ENCODE peak calls at places on chromosomes 4 and X, in nine cellular contexts. One of them, this sample, is unnamed.

GRCh38 chr4:38313999-38314561 is 349.9 kb upstream of the KLF3 start:
- DNase-seq in GM23338: no peak
- DNase-seq in pancreas: no peak
- DNase-seq in colonic mucosa: peak; percentile 75
- DNase-seq in right atrium auricular region: no peak
- DNase-seq in neuronal stem cell: no peak
- DNase-seq in small intestine: peak; percentile 89
- DNase-seq in PC-9: no peak
- DNase-seq in mesendoderm: no peak
- DNase-seq in this sample: no peak

GRCh38 chr4:186144180-186144579 is 39.7 kb downstream of the FAM149A start:
- DNase-seq in GM23338: peak; percentile 53
- DNase-seq in pancreas: no peak
- DNase-seq in colonic mucosa: peak; percentile 27
- DNase-seq in right atrium auricular region: peak; percentile 62
- DNase-seq in neuronal stem cell: peak; percentile 15
- DNase-seq in small intestine: peak; percentile 29
- DNase-seq in PC-9: no peak
- DNase-seq in mesendoderm: peak; percentile 59
- DNase-seq in this sample: peak; percentile 54

GRCh38 chrX:115226929-115227328 is 7.0 kb downstream of the LRCH2 start:
- DNase-seq in GM23338: peak; percentile 63
- DNase-seq in pancreas: no peak
- DNase-seq in colonic mucosa: no peak
- DNase-seq in right atrium auricular region: no peak
- DNase-seq in neuronal stem cell: peak; percentile 1
- DNase-seq in small intestine: no peak
- DNase-seq in PC-9: peak; percentile 63
- DNase-seq in mesendoderm: peak; percentile 65
- DNase-seq in this sample: peak; percentile 29

GRCh38 chr4:165294907-165295306 is 32.6 kb upstream of the MSMO1 start:
- DNase-seq in GM23338: peak; percentile 18
- DNase-seq in pancreas: no peak
- DNase-seq in colonic mucosa: no peak
- DNase-seq in right atrium auricular region: no peak
- DNase-seq in neuronal stem cell: no peak
- DNase-seq in small intestine: no peak
- DNase-seq in PC-9: no peak
- DNase-seq in mesendoderm: no peak
- DNase-seq in this sample: no peak

GRCh38 chrX:45778621-45779020 is 577.9 kb upstream of the DIPK2B start:
- DNase-seq in GM23338: no peak
- DNase-seq in pancreas: no peak
- DNase-seq in colonic mucosa: no peak
- DNase-seq in right atrium auricular region: no peak
- DNase-seq in neuronal stem cell: no peak
- DNase-seq in small intestine: no peak
- DNase-seq in PC-9: no peak
- DNase-seq in mesendoderm: no peak
- DNase-seq in this sample: no peak

GRCh38 chrX:110159865-110160264 is 157.0 kb downstream of the TMEM164 start:
- DNase-seq in GM23338: no peak
- DNase-seq in pancreas: no peak
- DNase-seq in colonic mucosa: no peak
- DNase-seq in right atrium auricular region: no peak
- DNase-seq in neuronal stem cell: no peak
- DNase-seq in small intestine: no peak
- DNase-seq in PC-9: no peak
- DNase-seq in mesendoderm: no peak
- DNase-seq in this sample: peak; percentile 36

GRCh38 chr4:40214038-40214437 is 17.2 kb downstream of the RHOH start:
- DNase-seq in GM23338: no peak
- DNase-seq in pancreas: no peak
- DNase-seq in colonic mucosa: no peak
- DNase-seq in right atrium auricular region: no peak
- DNase-seq in neuronal stem cell: no peak
- DNase-seq in small intestine: no peak
- DNase-seq in PC-9: no peak
- DNase-seq in mesendoderm: no peak
- DNase-seq in this sample: no peak

GRCh38 chr4:107304699-107305286 is 268.7 kb upstream of the DKK2 start:
- DNase-seq in GM23338: no peak
- DNase-seq in pancreas: no peak
- DNase-seq in colonic mucosa: no peak
- DNase-seq in right atrium auricular region: no peak
- DNase-seq in neuronal stem cell: peak; percentile 6
- DNase-seq in small intestine: no peak
- DNase-seq in PC-9: no peak
- DNase-seq in mesendoderm: no peak
- DNase-seq in this sample: no peak

GRCh38 chrX:150692296-150692695 is 900 bp upstream of the MTMR1 start:
- DNase-seq in GM23338: no peak
- DNase-seq in pancreas: no peak
- DNase-seq in colonic mucosa: no peak
- DNase-seq in right atrium auricular region: no peak
- DNase-seq in neuronal stem cell: no peak
- DNase-seq in small intestine: no peak
- DNase-seq in PC-9: no peak
- DNase-seq in mesendoderm: no peak
- DNase-seq in this sample: no peak

GRCh38 chrX:72002886-72003285 is 92.2 kb downstream of the NHSL2 start:
- DNase-seq in GM23338: no peak
- DNase-seq in pancreas: no peak
- DNase-seq in colonic mucosa: no peak
- DNase-seq in right atrium auricular region: no peak
- DNase-seq in neuronal stem cell: no peak
- DNase-seq in small intestine: no peak
- DNase-seq in PC-9: no peak
- DNase-seq in mesendoderm: no peak
- DNase-seq in this sample: peak; percentile 22

GRCh38 chr4:76504613-76505465 is 69.8 kb downstream of the SHROOM3 start:
- DNase-seq in GM23338: peak; percentile 79
- DNase-seq in pancreas: no peak
- DNase-seq in colonic mucosa: no peak
- DNase-seq in right atrium auricular region: no peak
- DNase-seq in neuronal stem cell: no peak
- DNase-seq in small intestine: peak; percentile 63
- DNase-seq in PC-9: no peak
- DNase-seq in mesendoderm: peak; percentile 62
- DNase-seq in this sample: peak; percentile 65

GRCh38 chr4:84855774-84856173 is 110.7 kb downstream of the WDFY3 start:
- DNase-seq in GM23338: no peak
- DNase-seq in pancreas: no peak
- DNase-seq in colonic mucosa: no peak
- DNase-seq in right atrium auricular region: no peak
- DNase-seq in neuronal stem cell: no peak
- DNase-seq in small intestine: no peak
- DNase-seq in PC-9: no peak
- DNase-seq in mesendoderm: no peak
- DNase-seq in this sample: no peak

GRCh38 chr4:41887821-41888699 is 47.2 kb upstream of the TMEM33 start:
- DNase-seq in GM23338: peak; percentile 65
- DNase-seq in pancreas: no peak
- DNase-seq in colonic mucosa: peak; percentile 35
- DNase-seq in right atrium auricular region: no peak
- DNase-seq in neuronal stem cell: no peak
- DNase-seq in small intestine: peak; percentile 39
- DNase-seq in PC-9: no peak
- DNase-seq in mesendoderm: peak; percentile 37
- DNase-seq in this sample: peak; percentile 56

GRCh38 chrX:128287693-128288092 is 235.5 kb upstream of the ACTRT1 start:
- DNase-seq in GM23338: no peak
- DNase-seq in pancreas: no peak
- DNase-seq in colonic mucosa: no peak
- DNase-seq in right atrium auricular region: no peak
- DNase-seq in neuronal stem cell: no peak
- DNase-seq in small intestine: no peak
- DNase-seq in PC-9: no peak
- DNase-seq in mesendoderm: no peak
- DNase-seq in this sample: no peak

GRCh38 chr4:53500552-53500951 is 90.7 kb downstream of the LNX1 start:
- DNase-seq in GM23338: no peak
- DNase-seq in pancreas: no peak
- DNase-seq in colonic mucosa: no peak
- DNase-seq in right atrium auricular region: no peak
- DNase-seq in neuronal stem cell: no peak
- DNase-seq in small intestine: no peak
- DNase-seq in PC-9: no peak
- DNase-seq in mesendoderm: no peak
- DNase-seq in this sample: no peak

GRCh38 chr4:179977378-179977777 is 2265.8 kb upstream of the TENM3 start:
- DNase-seq in GM23338: no peak
- DNase-seq in pancreas: no peak
- DNase-seq in colonic mucosa: no peak
- DNase-seq in right atrium auricular region: no peak
- DNase-seq in neuronal stem cell: no peak
- DNase-seq in small intestine: no peak
- DNase-seq in PC-9: no peak
- DNase-seq in mesendoderm: no peak
- DNase-seq in this sample: no peak

DNA sequence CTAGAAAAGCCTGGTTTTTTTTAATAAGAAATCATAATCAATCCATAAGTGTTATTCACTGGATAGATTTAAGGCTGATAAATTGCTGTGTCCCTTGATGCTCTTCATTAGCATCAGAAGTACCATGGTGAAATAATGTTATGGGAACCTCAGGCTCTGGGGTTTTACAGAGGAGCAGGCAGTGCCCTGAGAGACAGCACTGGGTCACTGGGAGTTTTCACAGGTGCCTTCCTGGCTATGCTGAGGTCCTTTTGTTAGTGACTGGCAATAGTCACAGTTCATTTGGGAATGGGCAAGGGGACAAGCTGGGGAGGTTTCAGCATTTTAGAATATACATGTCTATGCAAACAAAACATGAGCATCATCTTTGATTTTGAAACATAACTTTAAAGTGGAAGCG is 38.6 kb downstream of the ANK2 start:
- DNase-seq in GM23338: no peak
- DNase-seq in pancreas: no peak
- DNase-seq in colonic mucosa: no peak
- DNase-seq in right atrium auricular region: no peak
- DNase-seq in neuronal stem cell: no peak
- DNase-seq in small intestine: no peak
- DNase-seq in PC-9: no peak
- DNase-seq in mesendoderm: no peak
- DNase-seq in this sample: no peak
- H3K27ac ChIP-seq in GM23338: no peak overlapping the region
- H3K27ac ChIP-seq in pancreas: no peak overlapping the region
- H3K27ac ChIP-seq in colonic mucosa: no peak overlapping the region
- H3K27ac ChIP-seq in right atrium auricular region: no peak overlapping the region
- H3K27ac ChIP-seq in neuronal stem cell: no peak overlapping the region
- H3K27ac ChIP-seq in small intestine: no peak overlapping the region
- H3K27ac ChIP-seq in PC-9: no peak overlapping the region
- H3K27ac ChIP-seq in mesendoderm: no peak overlapping the region
- H3K27ac ChIP-seq in this sample: no peak overlapping the region

GRCh38 chrX:149255860-149256259 is 249.2 kb downstream of the IDS start:
- DNase-seq in GM23338: no peak
- DNase-seq in pancreas: no peak
- DNase-seq in colonic mucosa: no peak
- DNase-seq in right atrium auricular region: no peak
- DNase-seq in neuronal stem cell: no peak
- DNase-seq in small intestine: no peak
- DNase-seq in PC-9: no peak
- DNase-seq in mesendoderm: no peak
- DNase-seq in this sample: no peak
- H3K4me1 ChIP-seq in GM23338: no peaks in the 10 kb centered on the region
- H3K4me1 ChIP-seq in pancreas: no peaks in the 10 kb centered on the region
- H3K4me1 ChIP-seq in colonic mucosa: no peaks in the 10 kb centered on the region
- H3K4me1 ChIP-seq in right atrium auricular region: no peaks in the 10 kb centered on the region
- H3K4me1 ChIP-seq in neuronal stem cell: no peaks in the 10 kb centered on the region
- H3K4me1 ChIP-seq in small intestine: no peaks in the 10 kb centered on the region
- H3K4me1 ChIP-seq in PC-9: no peaks in the 10 kb centered on the region
- H3K4me1 ChIP-seq in mesendoderm: no peaks in the 10 kb centered on the region
- H3K4me1 ChIP-seq in this sample: no peaks in the 10 kb centered on the region

GRCh38 chrX:9339603-9340569 is 125.0 kb upstream of the TBL1X start:
- DNase-seq in GM23338: no peak
- DNase-seq in pancreas: no peak
- DNase-seq in colonic mucosa: no peak
- DNase-seq in right atrium auricular region: no peak
- DNase-seq in neuronal stem cell: no peak
- DNase-seq in small intestine: peak; percentile 24
- DNase-seq in PC-9: no peak
- DNase-seq in mesendoderm: no peak
- DNase-seq in this sample: peak; percentile 45

GRCh38 chrX:9340619-9341304 is 124.1 kb upstream of the TBL1X start:
- DNase-seq in GM23338: peak; percentile 27
- DNase-seq in pancreas: no peak
- DNase-seq in colonic mucosa: peak; percentile 37
- DNase-seq in right atrium auricular region: no peak
- DNase-seq in neuronal stem cell: no peak
- DNase-seq in small intestine: peak; percentile 6
- DNase-seq in PC-9: no peak
- DNase-seq in mesendoderm: peak; percentile 47
- DNase-seq in this sample: peak; percentile 59

GRCh38 chrX:9341305-9342201 is 123.3 kb upstream of the TBL1X start:
- DNase-seq in GM23338: peak; percentile 50
- DNase-seq in pancreas: no peak
- DNase-seq in colonic mucosa: peak; percentile 72
- DNase-seq in right atrium auricular region: peak; percentile 70
- DNase-seq in neuronal stem cell: peak; percentile 3
- DNase-seq in small intestine: peak; percentile 39
- DNase-seq in PC-9: peak; percentile 77
- DNase-seq in mesendoderm: peak; percentile 47
- DNase-seq in this sample: peak; percentile 89

GRCh38 chrX:9343971-9344370 is 120.9 kb upstream of the TBL1X start:
- DNase-seq in GM23338: no peak
- DNase-seq in pancreas: no peak
- DNase-seq in colonic mucosa: no peak
- DNase-seq in right atrium auricular region: no peak
- DNase-seq in neuronal stem cell: no peak
- DNase-seq in small intestine: no peak
- DNase-seq in PC-9: no peak
- DNase-seq in mesendoderm: no peak
- DNase-seq in this sample: no peak

DNA sequence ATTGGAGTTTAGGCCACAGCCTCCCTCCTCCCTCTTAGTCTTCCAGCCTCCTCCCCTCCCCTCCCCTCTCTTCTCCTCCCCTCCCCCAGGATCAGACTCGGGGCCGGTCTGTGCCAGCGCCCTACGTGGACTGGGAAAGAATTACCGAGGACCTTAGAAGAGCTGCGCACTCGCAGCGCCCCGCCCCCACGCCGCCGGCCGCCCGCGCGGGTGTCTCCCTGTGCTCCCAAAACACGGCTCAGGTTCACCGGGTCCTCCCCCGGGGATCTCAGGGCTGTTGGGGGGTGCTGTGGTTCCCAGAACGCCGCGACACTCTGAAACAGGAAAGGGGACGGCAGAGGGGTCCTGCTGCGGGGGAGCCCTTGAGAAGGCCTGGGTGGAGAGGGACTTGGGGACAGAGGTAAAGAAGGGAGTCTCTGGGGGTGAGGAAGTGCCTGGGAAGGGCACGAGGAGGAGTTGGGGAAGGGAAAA is 122.2 kb upstream of the TBL1X start:
- DNase-seq in GM23338: peak; percentile 84
- DNase-seq in pancreas: peak; percentile 83
- DNase-seq in colonic mucosa: peak; percentile 88
- DNase-seq in right atrium auricular region: peak; percentile 82
- DNase-seq in neuronal stem cell: peak; percentile 56
- DNase-seq in small intestine: peak; percentile 73
- DNase-seq in PC-9: peak; percentile 44
- DNase-seq in mesendoderm: peak; percentile 91
- DNase-seq in this sample: peak; percentile 84
- H3K27ac ChIP-seq in GM23338: no peak overlapping the region
- H3K27ac ChIP-seq in pancreas: no peak overlapping the region
- H3K27ac ChIP-seq in colonic mucosa: no peak overlapping the region
- H3K27ac ChIP-seq in right atrium auricular region: peak overlapping the region; percentile 43
- H3K27ac ChIP-seq in neuronal stem cell: no peak overlapping the region
- H3K27ac ChIP-seq in small intestine: no peak overlapping the region
- H3K27ac ChIP-seq in PC-9: no peak overlapping the region
- H3K27ac ChIP-seq in mesendoderm: no peak overlapping the region
- H3K27ac ChIP-seq in this sample: no peak overlapping the region

GRCh38 chr4:153509724-153510123 is 43.6 kb downstream of the TMEM131L start:
- DNase-seq in GM23338: no peak
- DNase-seq in pancreas: no peak
- DNase-seq in colonic mucosa: peak; percentile 59
- DNase-seq in right atrium auricular region: no peak
- DNase-seq in neuronal stem cell: no peak
- DNase-seq in small intestine: peak; percentile 40
- DNase-seq in PC-9: no peak
- DNase-seq in mesendoderm: no peak
- DNase-seq in this sample: no peak
- H3K4me1 ChIP-seq in GM23338: peaks cover 29% of the 10 kb centered on the region
- H3K4me1 ChIP-seq in pancreas: peaks cover 15% of the 10 kb centered on the region
- H3K4me1 ChIP-seq in colonic mucosa: peaks cover 3% of the 10 kb centered on the region
- H3K4me1 ChIP-seq in right atrium auricular region: no peaks in the 10 kb centered on the region
- H3K4me1 ChIP-seq in neuronal stem cell: no peaks in the 10 kb centered on the region
- H3K4me1 ChIP-seq in small intestine: peaks cover 7% of the 10 kb centered on the region
- H3K4me1 ChIP-seq in PC-9: peaks cover 19% of the 10 kb centered on the region
- H3K4me1 ChIP-seq in mesendoderm: peaks cover 2% of the 10 kb centered on the region
- H3K4me1 ChIP-seq in this sample: peaks cover 2% of the 10 kb centered on the region